ENCODE peak calls at places on chromosome 1, in six cellular contexts. A, D, O, X, I and G are unnamed samples.

GRCh38 chr1:3907031-3907534 is 7.0 kb upstream of the C1orf174 start:
- DNase-seq in O (peak; percentile 47), D (no peak), I (no peak), X (no peak), A (no peak), G (no peak)

GRCh38 chr1:11429935-11430334 is 49.0 kb upstream of the DISP3 start:
- DNase-seq in I (no peak), O (no peak), D (no peak), X (no peak), A (no peak), G (no peak)

GRCh38 chr1:209549384-209550001 is 34.0 kb upstream of the CAMK1G start:
- DNase-seq in D (no peak), I (no peak), A (no peak), O (no peak), X (no peak), G (no peak)

GRCh38 chr1:230976825-230977747 is 1.6 kb downstream of the TTC13 start:
- DNase-seq in O (no peak), X (no peak), I (no peak), D (no peak), A (no peak), G (no peak)

GRCh38 chr1:226870026-226870322 is 442 bp upstream of the PSEN2 start:
- DNase-seq in D (no peak), I (no peak), O (no peak), X (no peak), A (no peak), G (no peak)

GRCh38 chr1:87335175-87335992 is 6.7 kb downstream of the LMO4 start:
- DNase-seq in O (peak; percentile 42), A (peak; percentile 57), I (peak; percentile 49), D (no peak), X (no peak), G (peak; percentile 62)

GRCh38 chr1:207462535-207462934 is 8.4 kb downstream of the CR2 start:
- DNase-seq in X (no peak), A (no peak), O (no peak), I (no peak), D (no peak), G (no peak)

GRCh38 chr1:30853350-30853749 is 55.2 kb downstream of the SDC3 start:
- DNase-seq in O (no peak), I (no peak), A (peak; percentile 64), D (no peak), X (no peak), G (no peak)

GRCh38 chr1:200627548-200628222 is 7.1 kb upstream of the KIF14 start:
- DNase-seq in O (no peak), X (no peak), I (no peak), D (no peak), A (no peak), G (no peak)

GRCh38 chr1:77267035-77267434 is 14.8 kb upstream of the AK5 start:
- DNase-seq in X (no peak), A (no peak), I (no peak), O (no peak), D (no peak), G (no peak)

GRCh38 chr1:109282952-109283747 is at the start of gene PSRC1:
- DNase-seq in A (peak; percentile 97), X (peak; percentile 77), O (peak; percentile 89), D (peak; percentile 96), I (peak; percentile 98), G (peak; percentile 96)